ENCODE peak calls at places on chromosome 22, in four cellular contexts. One of them, this sample, is unnamed.

GRCh38 chr22:33512961-33513360 is 407.3 kb downstream of the LARGE1 start:
- DNase-seq in transverse colon: no peak
- DNase-seq in spleen: no peak
- DNase-seq in IMR-90: peak
- DNase-seq in this sample: no peak

GRCh38 chr22:41320416-41321240 is 19.3 kb downstream of the ZC3H7B start:
- DNase-seq in spleen: no peak
- DNase-seq in transverse colon: no peak
- DNase-seq in IMR-90: no peak
- DNase-seq in this sample: no peak

GRCh38 chr22:27129266-27129665 is 471.9 kb downstream of the MIAT start:
- DNase-seq in spleen: no peak
- DNase-seq in transverse colon: no peak
- DNase-seq in IMR-90: peak
- DNase-seq in this sample: no peak

GRCh38 chr22:49923445-49923844 is 5.0 kb downstream of the CRELD2 start:
- DNase-seq in IMR-90: peak
- DNase-seq in transverse colon: no peak
- DNase-seq in spleen: no peak
- DNase-seq in this sample: no peak

GRCh38 chr22:25564979-25565677 is 653 bp downstream of the GRK3 start:
- DNase-seq in transverse colon: peak
- DNase-seq in spleen: peak
- DNase-seq in IMR-90: no peak
- DNase-seq in this sample: peak

GRCh38 chr22:24789516-24789915 is 15.0 kb upstream of the PIWIL3 start:
- DNase-seq in IMR-90: no peak
- DNase-seq in transverse colon: no peak
- DNase-seq in spleen: peak
- DNase-seq in this sample: no peak

GRCh38 chr22:29098296-29098695 is 25.5 kb downstream of the KREMEN1 start:
- DNase-seq in spleen: no peak
- DNase-seq in transverse colon: no peak
- DNase-seq in IMR-90: no peak
- DNase-seq in this sample: no peak

GRCh38 chr22:50700387-50701075 is 27.9 kb downstream of the SHANK3 start:
- DNase-seq in transverse colon: no peak
- DNase-seq in spleen: peak
- DNase-seq in IMR-90: no peak
- DNase-seq in this sample: peak

GRCh38 chr22:37517826-37518450 is 1.3 kb downstream of the CARD10 start:
- DNase-seq in IMR-90: no peak
- DNase-seq in spleen: no peak
- DNase-seq in transverse colon: no peak
- DNase-seq in this sample: peak
- H3K27ac ChIP-seq in IMR-90: no peak
- H3K27ac ChIP-seq in spleen: peak
- H3K27ac ChIP-seq in transverse colon: peak
- H3K27ac ChIP-seq in this sample: no peak

GRCh38 chr22:48488611-48489456 is 1338.8 kb downstream of the BRD1 start:
- DNase-seq in IMR-90: no peak
- DNase-seq in spleen: peak
- DNase-seq in transverse colon: no peak
- DNase-seq in this sample: peak
- TF ChIP-seq CTCF in IMR-90: no peak
- TF ChIP-seq CTCF in spleen: no peak
- TF ChIP-seq CTCF in transverse colon: no peak
- TF ChIP-seq CTCF in this sample: no peak

DNA sequence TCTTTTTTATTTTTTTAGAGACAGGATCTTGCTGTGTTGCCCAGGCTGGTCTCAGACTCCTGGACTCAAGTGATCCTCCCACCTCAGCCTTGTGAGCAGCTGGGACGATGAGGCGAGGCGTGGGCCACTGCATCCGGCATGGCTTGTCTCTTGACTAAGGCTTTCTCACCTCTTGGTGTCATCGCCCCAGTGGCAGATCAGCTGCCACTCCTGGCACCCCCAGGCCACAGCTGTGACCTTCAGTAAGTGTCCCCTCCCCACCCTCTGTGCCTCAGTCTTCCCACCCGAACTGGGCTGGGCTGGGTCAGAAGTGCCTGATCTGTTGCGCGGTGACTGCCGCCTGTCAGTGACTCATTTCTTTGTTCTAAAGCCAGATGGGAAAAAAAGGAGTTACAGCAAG is 3.6 kb downstream of the SYNGR1 start:
- DNase-seq in spleen: no peak
- DNase-seq in transverse colon: no peak
- DNase-seq in IMR-90: no peak
- DNase-seq in this sample: no peak
- TF ChIP-seq POLR2A in spleen: no peak
- TF ChIP-seq POLR2A in transverse colon: no peak
- TF ChIP-seq POLR2A in IMR-90: no peak
- TF ChIP-seq POLR2A in this sample: no peak

DNA sequence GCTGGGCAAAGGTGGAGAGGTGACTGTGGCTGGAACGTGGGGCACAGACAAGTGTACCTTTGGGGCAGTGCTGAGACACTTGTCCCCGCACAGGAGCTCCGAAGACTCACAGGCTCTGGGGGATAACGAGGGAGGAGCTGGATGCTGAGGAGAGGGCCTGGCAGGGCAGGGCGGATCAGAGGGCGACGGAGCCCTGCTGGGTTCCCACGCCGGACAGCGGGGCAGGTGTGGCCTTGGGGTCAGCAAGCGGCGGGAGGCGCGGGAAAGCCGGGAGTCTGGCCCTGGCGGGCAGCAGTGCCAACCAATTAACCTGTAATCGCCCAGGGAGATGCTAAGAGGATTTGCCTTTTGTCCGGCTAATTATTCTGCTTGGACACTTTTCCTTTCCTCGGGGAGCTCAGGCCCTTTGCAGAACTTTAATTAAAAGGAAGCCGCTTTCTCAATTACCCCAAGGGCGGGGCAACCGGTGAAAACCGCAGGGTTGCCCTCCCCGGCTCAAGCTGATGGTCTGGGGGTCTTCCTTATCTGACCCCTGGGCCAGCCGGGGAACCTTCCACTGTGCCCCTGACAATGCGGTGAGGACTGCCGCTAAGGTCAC is 71.5 kb downstream of the WNT7B start:
- DNase-seq in IMR-90: no peak
- DNase-seq in spleen: no peak
- DNase-seq in transverse colon: no peak
- DNase-seq in this sample: no peak
- H3K27ac ChIP-seq in IMR-90: no peak
- H3K27ac ChIP-seq in spleen: no peak
- H3K27ac ChIP-seq in transverse colon: no peak
- H3K27ac ChIP-seq in this sample: no peak

GRCh38 chr22:31104869-31105268 is 2.5 kb downstream of the SELENOM start:
- DNase-seq in spleen: peak
- DNase-seq in transverse colon: no peak
- DNase-seq in IMR-90: no peak
- DNase-seq in this sample: no peak
- TF ChIP-seq CTCF in spleen: no peak
- TF ChIP-seq CTCF in transverse colon: peak
- TF ChIP-seq CTCF in IMR-90: peak
- TF ChIP-seq CTCF in this sample: peak

GRCh38 chr22:39503590-39503989 is 1.5 kb downstream of the MIEF1 start:
- DNase-seq in transverse colon: no peak
- DNase-seq in IMR-90: no peak
- DNase-seq in spleen: no peak
- DNase-seq in this sample: no peak

GRCh38 chr22:39504071-39504470 is 2.0 kb downstream of the MIEF1 start:
- DNase-seq in IMR-90: no peak
- DNase-seq in transverse colon: no peak
- DNase-seq in spleen: no peak
- DNase-seq in this sample: peak

GRCh38 chr22:39501644-39502108 is 414 bp upstream of the MIEF1 start:
- DNase-seq in transverse colon: no peak
- DNase-seq in spleen: no peak
- DNase-seq in IMR-90: no peak
- DNase-seq in this sample: no peak

GRCh38 chr22:39502789-39503464 is 837 bp downstream of the MIEF1 start:
- DNase-seq in IMR-90: peak
- DNase-seq in spleen: no peak
- DNase-seq in transverse colon: no peak
- DNase-seq in this sample: peak

DNA sequence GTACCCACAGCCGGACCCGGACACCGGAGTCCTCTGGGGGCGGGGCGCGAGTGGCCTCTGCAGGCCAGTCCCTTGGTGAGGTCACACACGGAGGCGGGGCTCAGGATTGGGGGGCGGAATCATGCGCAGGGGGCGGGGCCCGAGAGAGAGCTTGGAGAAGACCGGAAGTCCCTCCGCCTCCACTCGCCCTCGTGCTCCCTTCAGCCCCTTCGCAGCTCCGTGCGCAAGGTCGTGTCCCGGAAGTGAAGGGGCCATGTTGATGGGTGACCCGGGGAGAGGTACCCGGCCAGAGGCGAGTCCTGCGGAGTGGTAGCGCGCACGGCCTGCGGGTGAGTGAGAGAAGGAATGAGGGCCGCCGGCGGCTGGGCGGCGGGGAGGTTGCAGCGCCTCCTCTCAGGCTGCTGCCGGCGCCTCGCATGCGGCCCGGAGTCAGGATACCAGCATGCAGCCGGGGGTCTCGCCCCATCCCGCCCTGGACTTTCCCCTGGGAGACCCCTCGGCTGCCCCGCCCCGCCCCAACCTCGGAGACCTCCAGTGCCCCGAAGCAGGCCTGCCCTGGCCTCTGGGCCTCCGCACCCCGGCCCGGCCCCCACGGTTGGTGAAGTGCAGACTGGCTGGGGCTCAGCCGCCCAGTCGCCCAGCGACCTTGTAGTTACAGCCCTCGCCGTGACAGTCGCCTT is at the start of gene MIEF1:
- DNase-seq in IMR-90: peak
- DNase-seq in spleen: peak
- DNase-seq in transverse colon: peak
- DNase-seq in this sample: peak
- TF ChIP-seq POLR2A in IMR-90: no peak
- TF ChIP-seq POLR2A in spleen: no peak
- TF ChIP-seq POLR2A in transverse colon: peak
- TF ChIP-seq POLR2A in this sample: peak

GRCh38 chr22:42439821-42440674 is 7.8 kb upstream of the NFAM1 start:
- DNase-seq in spleen: peak
- DNase-seq in transverse colon: no peak
- DNase-seq in IMR-90: peak
- DNase-seq in this sample: no peak
- H3K27ac ChIP-seq in spleen: peak
- H3K27ac ChIP-seq in transverse colon: peak
- H3K27ac ChIP-seq in IMR-90: no peak
- H3K27ac ChIP-seq in this sample: peak

This sample was measured in right lobe of liver.